ENCODE peak calls at places on chromosomes 6 and 20, in eight cellular contexts. One of them, this sample, is unnamed.

GRCh38 chr6:26187981-26188635 is 100.9 kb downstream of the HFE start:
- DNase-seq in GF-D8: peak
- DNase-seq in T-helper 2 cell treated with Interferon-gamma antibody and Interleukin-4, amounts not matched to agents 5 μg/mL and 100 μg/mL, for 36 hours: peak
- DNase-seq in NCI-H1930: peak
- DNase-seq in sciatic nerve: no peak
- DNase-seq in fibroblast of mammary gland: no peak
- DNase-seq in T-cell: no peak
- DNase-seq in stimulated activated CD8-positive, alpha-beta memory T cell treated with anti-CD3 and anti-CD28 coated beads, Interleukin-2, amount 100 ng/mL, for 48 hours: no peak
- DNase-seq in this sample: no peak

GRCh38 chr20:35698298-35699126 is 640 bp downstream of the NFS1 start:
- DNase-seq in GF-D8: no peak
- DNase-seq in T-helper 2 cell treated with Interferon-gamma antibody and Interleukin-4, amounts not matched to agents 5 μg/mL and 100 μg/mL, for 36 hours: no peak
- DNase-seq in NCI-H1930: no peak
- DNase-seq in sciatic nerve: peak
- DNase-seq in fibroblast of mammary gland: no peak
- DNase-seq in T-cell: no peak
- DNase-seq in stimulated activated CD8-positive, alpha-beta memory T cell treated with anti-CD3 and anti-CD28 coated beads, Interleukin-2, amount 100 ng/mL, for 48 hours: no peak
- DNase-seq in this sample: no peak

GRCh38 chr20:19601133-19601810 is 156.8 kb upstream of the RIN2 start:
- DNase-seq in GF-D8: no peak
- DNase-seq in T-helper 2 cell treated with Interferon-gamma antibody and Interleukin-4, amounts not matched to agents 5 μg/mL and 100 μg/mL, for 36 hours: no peak
- DNase-seq in NCI-H1930: no peak
- DNase-seq in sciatic nerve: no peak
- DNase-seq in fibroblast of mammary gland: no peak
- DNase-seq in T-cell: no peak
- DNase-seq in stimulated activated CD8-positive, alpha-beta memory T cell treated with anti-CD3 and anti-CD28 coated beads, Interleukin-2, amount 100 ng/mL, for 48 hours: no peak
- DNase-seq in this sample: no peak

GRCh38 chr6:78253618-78254017 is 600.8 kb downstream of the MEI4 start:
- DNase-seq in GF-D8: no peak
- DNase-seq in T-helper 2 cell treated with Interferon-gamma antibody and Interleukin-4, amounts not matched to agents 5 μg/mL and 100 μg/mL, for 36 hours: no peak
- DNase-seq in NCI-H1930: no peak
- DNase-seq in sciatic nerve: no peak
- DNase-seq in fibroblast of mammary gland: no peak
- DNase-seq in T-cell: no peak
- DNase-seq in stimulated activated CD8-positive, alpha-beta memory T cell treated with anti-CD3 and anti-CD28 coated beads, Interleukin-2, amount 100 ng/mL, for 48 hours: no peak
- DNase-seq in this sample: no peak

GRCh38 chr20:7420345-7420744 is 519.9 kb downstream of the HAO1 start:
- DNase-seq in GF-D8: no peak
- DNase-seq in T-helper 2 cell treated with Interferon-gamma antibody and Interleukin-4, amounts not matched to agents 5 μg/mL and 100 μg/mL, for 36 hours: no peak
- DNase-seq in NCI-H1930: no peak
- DNase-seq in sciatic nerve: no peak
- DNase-seq in fibroblast of mammary gland: no peak
- DNase-seq in T-cell: no peak
- DNase-seq in stimulated activated CD8-positive, alpha-beta memory T cell treated with anti-CD3 and anti-CD28 coated beads, Interleukin-2, amount 100 ng/mL, for 48 hours: no peak
- DNase-seq in this sample: no peak

GRCh38 chr20:21505810-21506530 is 7.9 kb downstream of the NKX2-2 start:
- DNase-seq in GF-D8: peak
- DNase-seq in T-helper 2 cell treated with Interferon-gamma antibody and Interleukin-4, amounts not matched to agents 5 μg/mL and 100 μg/mL, for 36 hours: peak
- DNase-seq in NCI-H1930: no peak
- DNase-seq in sciatic nerve: no peak
- DNase-seq in fibroblast of mammary gland: peak
- DNase-seq in T-cell: peak
- DNase-seq in stimulated activated CD8-positive, alpha-beta memory T cell treated with anti-CD3 and anti-CD28 coated beads, Interleukin-2, amount 100 ng/mL, for 48 hours: peak
- DNase-seq in this sample: no peak

GRCh38 chr6:32192608-32193039 is at the start of gene GPSM3:
- DNase-seq in GF-D8: peak
- DNase-seq in T-helper 2 cell treated with Interferon-gamma antibody and Interleukin-4, amounts not matched to agents 5 μg/mL and 100 μg/mL, for 36 hours: peak
- DNase-seq in NCI-H1930: no peak
- DNase-seq in sciatic nerve: peak
- DNase-seq in fibroblast of mammary gland: no peak
- DNase-seq in T-cell: peak
- DNase-seq in stimulated activated CD8-positive, alpha-beta memory T cell treated with anti-CD3 and anti-CD28 coated beads, Interleukin-2, amount 100 ng/mL, for 48 hours: no peak
- DNase-seq in this sample: no peak

GRCh38 chr6:114024746-114025145 is 53.8 kb upstream of the HDAC2 start:
- DNase-seq in GF-D8: no peak
- DNase-seq in T-helper 2 cell treated with Interferon-gamma antibody and Interleukin-4, amounts not matched to agents 5 μg/mL and 100 μg/mL, for 36 hours: no peak
- DNase-seq in NCI-H1930: no peak
- DNase-seq in sciatic nerve: no peak
- DNase-seq in fibroblast of mammary gland: peak
- DNase-seq in T-cell: no peak
- DNase-seq in stimulated activated CD8-positive, alpha-beta memory T cell treated with anti-CD3 and anti-CD28 coated beads, Interleukin-2, amount 100 ng/mL, for 48 hours: no peak
- DNase-seq in this sample: no peak

GRCh38 chr6:147157930-147158329 is 46.3 kb upstream of the STXBP5 start:
- DNase-seq in GF-D8: no peak
- DNase-seq in T-helper 2 cell treated with Interferon-gamma antibody and Interleukin-4, amounts not matched to agents 5 μg/mL and 100 μg/mL, for 36 hours: no peak
- DNase-seq in NCI-H1930: no peak
- DNase-seq in sciatic nerve: no peak
- DNase-seq in fibroblast of mammary gland: no peak
- DNase-seq in T-cell: no peak
- DNase-seq in stimulated activated CD8-positive, alpha-beta memory T cell treated with anti-CD3 and anti-CD28 coated beads, Interleukin-2, amount 100 ng/mL, for 48 hours: no peak
- DNase-seq in this sample: no peak

GRCh38 chr6:33949877-33950831 is 146.4 kb upstream of the MLN start:
- DNase-seq in GF-D8: no peak
- DNase-seq in T-helper 2 cell treated with Interferon-gamma antibody and Interleukin-4, amounts not matched to agents 5 μg/mL and 100 μg/mL, for 36 hours: no peak
- DNase-seq in NCI-H1930: no peak
- DNase-seq in sciatic nerve: no peak
- DNase-seq in fibroblast of mammary gland: no peak
- DNase-seq in T-cell: no peak
- DNase-seq in stimulated activated CD8-positive, alpha-beta memory T cell treated with anti-CD3 and anti-CD28 coated beads, Interleukin-2, amount 100 ng/mL, for 48 hours: no peak
- DNase-seq in this sample: no peak

GRCh38 chr6:108781419-108782110 is 66.7 kb upstream of the ARMC2 start:
- DNase-seq in GF-D8: no peak
- DNase-seq in T-helper 2 cell treated with Interferon-gamma antibody and Interleukin-4, amounts not matched to agents 5 μg/mL and 100 μg/mL, for 36 hours: no peak
- DNase-seq in NCI-H1930: no peak
- DNase-seq in sciatic nerve: no peak
- DNase-seq in fibroblast of mammary gland: peak
- DNase-seq in T-cell: no peak
- DNase-seq in stimulated activated CD8-positive, alpha-beta memory T cell treated with anti-CD3 and anti-CD28 coated beads, Interleukin-2, amount 100 ng/mL, for 48 hours: no peak
- DNase-seq in this sample: no peak